ENCODE peak calls at places on chromosome 10, in four cellular contexts. One of them, this sample, is unnamed.
A peak's percentile ranks its signal among the peaks of the same experiment; 100 is the strongest.

GRCh38 chr10:28254290-28254985 is 48.4 kb downstream of the MPP7 start:
- DNase-seq in astrocyte: peak; percentile 89
- DNase-seq in Panc1: no peak
- DNase-seq in lower leg skin: peak; percentile 35
- DNase-seq in this sample: no peak

GRCh38 chr10:113444766-113445365 is 108.0 kb upstream of the HABP2 start:
- DNase-seq in Panc1: no peak
- DNase-seq in lower leg skin: no peak
- DNase-seq in astrocyte: no peak
- DNase-seq in this sample: no peak

GRCh38 chr10:80204193-80204714 is 1.1 kb downstream of the ANXA11 start:
- DNase-seq in Panc1: no peak
- DNase-seq in astrocyte: no peak
- DNase-seq in lower leg skin: no peak
- DNase-seq in this sample: peak; percentile 87

GRCh38 chr10:24382596-24382978 is 173.6 kb downstream of the KIAA1217 start:
- DNase-seq in astrocyte: no peak
- DNase-seq in lower leg skin: no peak
- DNase-seq in Panc1: no peak
- DNase-seq in this sample: no peak

GRCh38 chr10:14653271-14654161 is 121.2 kb downstream of the FAM107B start:
- DNase-seq in Panc1: no peak
- DNase-seq in lower leg skin: no peak
- DNase-seq in astrocyte: peak; percentile 70
- DNase-seq in this sample: peak; percentile 74

GRCh38 chr10:132383751-132384181 is 13.2 kb upstream of the PWWP2B start:
- DNase-seq in astrocyte: no peak
- DNase-seq in lower leg skin: no peak
- DNase-seq in Panc1: no peak
- DNase-seq in this sample: no peak

GRCh38 chr10:1102392-1102791 is 46.2 kb downstream of the WDR37 start:
- DNase-seq in lower leg skin: no peak
- DNase-seq in Panc1: no peak
- DNase-seq in astrocyte: no peak
- DNase-seq in this sample: no peak

GRCh38 chr10:630581-631073 is 58.8 kb downstream of the DIP2C start:
- DNase-seq in Panc1: no peak
- DNase-seq in astrocyte: no peak
- DNase-seq in lower leg skin: no peak
- DNase-seq in this sample: no peak

GRCh38 chr10:48898426-48898825 is 41.2 kb downstream of the LRRC18 start:
- DNase-seq in Panc1: no peak
- DNase-seq in astrocyte: no peak
- DNase-seq in lower leg skin: no peak
- DNase-seq in this sample: no peak

GRCh38 chr10:679556-679955 is 9.9 kb downstream of the DIP2C start:
- DNase-seq in Panc1: no peak
- DNase-seq in astrocyte: no peak
- DNase-seq in lower leg skin: no peak
- DNase-seq in this sample: no peak

GRCh38 chr10:43861966-43862751 is 213.5 kb upstream of the ZNF32 start:
- DNase-seq in Panc1: no peak
- DNase-seq in lower leg skin: no peak
- DNase-seq in astrocyte: peak; percentile 98
- DNase-seq in this sample: no peak

GRCh38 chr10:6999232-6999925 is 411.5 kb downstream of the SFMBT2 start:
- DNase-seq in astrocyte: no peak
- DNase-seq in Panc1: no peak
- DNase-seq in lower leg skin: no peak
- DNase-seq in this sample: no peak

GRCh38 chr10:409403-410040 is 274.3 kb downstream of the ZMYND11 start:
- DNase-seq in lower leg skin: no peak
- DNase-seq in astrocyte: no peak
- DNase-seq in Panc1: no peak
- DNase-seq in this sample: no peak

GRCh38 chr10:64731016-64731415 is 1209.8 kb downstream of the REEP3 start:
- DNase-seq in lower leg skin: no peak
- DNase-seq in Panc1: no peak
- DNase-seq in astrocyte: no peak
- DNase-seq in this sample: no peak

GRCh38 chr10:117000580-117000979 is 4.4 kb downstream of the SHTN1 start:
- DNase-seq in astrocyte: no peak
- DNase-seq in lower leg skin: no peak
- DNase-seq in Panc1: no peak
- DNase-seq in this sample: no peak
- TF ChIP-seq CTCF in astrocyte: no peak
- TF ChIP-seq CTCF in lower leg skin: no peak
- TF ChIP-seq CTCF in Panc1: peak; percentile 23
- TF ChIP-seq CTCF in this sample: no peak

GRCh38 chr10:78963074-78964034 is 105.4 kb upstream of the ZMIZ1 start:
- DNase-seq in astrocyte: no peak
- DNase-seq in lower leg skin: no peak
- DNase-seq in Panc1: no peak
- DNase-seq in this sample: no peak

GRCh38 chr10:78964952-78965633 is 103.7 kb upstream of the ZMIZ1 start:
- DNase-seq in Panc1: peak; percentile 45
- DNase-seq in lower leg skin: no peak
- DNase-seq in astrocyte: peak; percentile 63
- DNase-seq in this sample: peak; percentile 97

GRCh38 chr10:78966182-78966787 is 102.5 kb upstream of the ZMIZ1 start:
- DNase-seq in Panc1: no peak
- DNase-seq in astrocyte: no peak
- DNase-seq in lower leg skin: no peak
- DNase-seq in this sample: no peak

GRCh38 chr10:78966844-78967488 is 101.8 kb upstream of the ZMIZ1 start:
- DNase-seq in lower leg skin: no peak
- DNase-seq in astrocyte: no peak
- DNase-seq in Panc1: no peak
- DNase-seq in this sample: no peak

DNA sequence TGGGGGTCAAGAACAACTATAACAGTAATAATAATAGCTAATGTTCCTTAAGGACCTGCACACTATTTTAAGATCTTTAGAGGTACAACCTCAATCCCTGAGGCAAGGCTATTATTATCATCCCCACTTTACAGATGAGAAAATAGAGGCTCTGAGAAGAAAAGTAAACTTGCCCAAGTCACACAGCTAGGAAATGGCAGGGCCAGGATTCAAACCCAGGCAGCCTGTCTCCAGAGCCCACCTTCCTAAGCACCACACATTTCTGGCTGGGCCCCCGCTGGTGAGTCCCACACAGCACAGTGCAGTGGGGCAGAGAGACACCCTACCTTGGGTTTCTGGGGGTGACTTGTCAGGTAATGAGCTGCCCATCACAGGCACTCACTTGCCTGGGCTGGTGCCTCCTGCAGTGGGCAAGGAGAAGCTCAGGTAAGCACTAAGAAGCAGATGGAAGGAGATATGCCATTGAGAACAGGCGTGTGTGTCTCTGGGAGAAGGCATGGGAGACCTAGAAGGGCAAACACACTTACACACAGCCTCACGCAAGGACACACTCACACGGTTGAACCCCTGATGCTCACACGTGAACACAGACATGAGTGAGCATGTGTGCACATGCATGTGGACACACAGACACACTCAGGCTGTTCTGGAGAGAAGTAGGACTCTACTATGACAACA is 104.4 kb upstream of the ZMIZ1 start:
- DNase-seq in Panc1: no peak
- DNase-seq in astrocyte: no peak
- DNase-seq in lower leg skin: no peak
- DNase-seq in this sample: no peak
- TF ChIP-seq CTCF in Panc1: no peak
- TF ChIP-seq CTCF in astrocyte: no peak
- TF ChIP-seq CTCF in lower leg skin: no peak
- TF ChIP-seq CTCF in this sample: no peak

DNA sequence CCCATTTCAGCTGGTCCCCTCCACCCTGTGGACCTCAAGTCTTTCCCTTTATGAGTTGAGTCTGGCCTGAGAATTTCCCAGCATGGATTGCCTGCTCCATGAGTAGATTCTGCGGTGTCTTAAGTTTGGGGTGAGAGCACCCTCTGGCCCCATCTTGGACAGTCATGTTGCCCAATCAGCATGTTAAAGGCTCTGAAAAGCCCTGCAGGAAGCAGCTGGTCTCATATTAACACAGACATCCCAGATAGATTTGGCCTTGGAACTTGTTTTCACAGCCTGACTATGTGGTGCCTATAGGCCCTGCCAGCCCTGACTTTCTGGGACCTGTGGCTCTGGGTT is 15.5 kb upstream of the SLC29A3 start:
- DNase-seq in lower leg skin: no peak
- DNase-seq in Panc1: no peak
- DNase-seq in astrocyte: no peak
- DNase-seq in this sample: no peak
- TF ChIP-seq CTCF in lower leg skin: no peak
- TF ChIP-seq CTCF in Panc1: peak; percentile 69
- TF ChIP-seq CTCF in astrocyte: no peak
- TF ChIP-seq CTCF in this sample: no peak

GRCh38 chr10:124279298-124279697 is 139.4 kb downstream of the OAT start:
- DNase-seq in lower leg skin: no peak
- DNase-seq in astrocyte: no peak
- DNase-seq in Panc1: no peak
- DNase-seq in this sample: no peak
- TF ChIP-seq CTCF in lower leg skin: no peak
- TF ChIP-seq CTCF in astrocyte: no peak
- TF ChIP-seq CTCF in Panc1: no peak
- TF ChIP-seq CTCF in this sample: no peak

GRCh38 chr10:8042032-8042863 is 12.2 kb upstream of the GATA3 start:
- DNase-seq in lower leg skin: no peak
- DNase-seq in astrocyte: no peak
- DNase-seq in Panc1: no peak
- DNase-seq in this sample: no peak

GRCh38 chr10:8042864-8043568 is 11.5 kb upstream of the GATA3 start:
- DNase-seq in astrocyte: no peak
- DNase-seq in Panc1: no peak
- DNase-seq in lower leg skin: no peak
- DNase-seq in this sample: no peak

GRCh38 chr10:8044908-8045727 is 9.4 kb upstream of the GATA3 start:
- DNase-seq in astrocyte: no peak
- DNase-seq in lower leg skin: no peak
- DNase-seq in Panc1: no peak
- DNase-seq in this sample: no peak

GRCh38 chr10:8044331-8044907 is 10.1 kb upstream of the GATA3 start:
- DNase-seq in astrocyte: no peak
- DNase-seq in Panc1: no peak
- DNase-seq in lower leg skin: no peak
- DNase-seq in this sample: no peak

GRCh38 chr10:8043569-8044306 is 10.8 kb upstream of the GATA3 start:
- DNase-seq in astrocyte: no peak
- DNase-seq in Panc1: no peak
- DNase-seq in lower leg skin: no peak
- DNase-seq in this sample: no peak
- TF ChIP-seq CTCF in astrocyte: no peak
- TF ChIP-seq CTCF in Panc1: no peak
- TF ChIP-seq CTCF in lower leg skin: no peak
- TF ChIP-seq CTCF in this sample: no peak

DNA sequence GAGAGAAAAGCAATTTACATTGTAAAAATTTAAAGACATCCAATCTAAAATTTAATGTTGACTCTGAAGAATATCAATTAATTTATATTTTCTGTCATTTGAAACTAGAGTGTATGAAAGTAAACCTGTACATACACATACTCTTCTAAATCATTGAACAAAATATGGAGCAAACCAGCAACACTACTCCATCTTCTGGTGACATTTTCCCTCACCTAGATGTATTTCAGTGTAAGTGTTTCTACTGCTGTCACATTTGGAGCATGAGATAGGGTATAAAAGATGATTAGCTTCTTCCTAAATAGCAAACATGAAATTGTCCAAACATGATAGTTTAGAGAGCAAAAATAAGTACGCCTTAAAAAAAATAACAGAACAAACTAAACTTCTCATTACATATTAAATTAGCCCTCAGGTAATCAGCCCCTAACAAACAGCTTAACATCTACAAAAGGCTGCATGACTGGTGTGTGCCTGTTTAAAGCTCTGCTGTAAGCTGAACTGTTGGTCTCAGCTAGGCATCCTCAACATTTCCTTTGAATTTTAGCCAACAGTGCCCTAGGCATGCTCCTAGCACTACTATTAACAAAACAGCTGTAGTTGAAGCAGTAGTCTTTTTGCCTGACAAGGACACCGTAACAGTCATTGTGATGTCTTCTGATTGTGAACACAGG is 189.8 kb downstream of the CTNNA3 start:
- DNase-seq in astrocyte: no peak
- DNase-seq in Panc1: no peak
- DNase-seq in lower leg skin: no peak
- DNase-seq in this sample: no peak
- TF ChIP-seq CTCF in astrocyte: no peak
- TF ChIP-seq CTCF in Panc1: peak; percentile 21
- TF ChIP-seq CTCF in lower leg skin: no peak
- TF ChIP-seq CTCF in this sample: no peak